ENCODE peak calls at places on chromosomes 3 and 15, in five cellular contexts. One of them, this sample, is unnamed.

GRCh38 chr3:38022301-38022700 is 7.1 kb downstream of the PLCD1 start:
- DNase-seq in K562: no peak
- DNase-seq in GM12878: no peak
- DNase-seq in GM12891: no peak
- DNase-seq in HepG2: no peak
- DNase-seq in this sample: no peak

GRCh38 chr15:83602021-83602420 is 51.9 kb upstream of the ADAMTSL3 start:
- DNase-seq in K562: no peak
- DNase-seq in HepG2: no peak
- DNase-seq in GM12878: no peak
- DNase-seq in GM12891: no peak
- DNase-seq in this sample: no peak

GRCh38 chr3:94776401-94776915 is 713.6 kb downstream of the NSUN3 start:
- DNase-seq in GM12891: no peak
- DNase-seq in GM12878: no peak
- DNase-seq in K562: no peak
- DNase-seq in HepG2: no peak
- DNase-seq in this sample: no peak

GRCh38 chr3:53724566-53724965 is 121.7 kb downstream of the CHDH start:
- DNase-seq in GM12891: no peak
- DNase-seq in HepG2: no peak
- DNase-seq in K562: no peak
- DNase-seq in GM12878: no peak
- DNase-seq in this sample: no peak

GRCh38 chr15:69089258-69089657 is 71.2 kb upstream of the GLCE start:
- DNase-seq in GM12891: no peak
- DNase-seq in GM12878: no peak
- DNase-seq in K562: no peak
- DNase-seq in HepG2: no peak
- DNase-seq in this sample: no peak

GRCh38 chr15:73751481-73751880 is 1.7 kb downstream of the INSYN1 start:
- DNase-seq in GM12891: no peak
- DNase-seq in K562: no peak
- DNase-seq in HepG2: no peak
- DNase-seq in GM12878: no peak
- DNase-seq in this sample: no peak

GRCh38 chr3:57935539-57935938 is 72.7 kb upstream of the FLNB start:
- DNase-seq in GM12878: no peak
- DNase-seq in GM12891: no peak
- DNase-seq in HepG2: no peak
- DNase-seq in K562: peak; percentile 66
- DNase-seq in this sample: no peak

GRCh38 chr3:129317876-129318275 is 39.2 kb downstream of the HMCES start:
- DNase-seq in GM12891: no peak
- DNase-seq in GM12878: no peak
- DNase-seq in HepG2: no peak
- DNase-seq in K562: no peak
- DNase-seq in this sample: no peak

GRCh38 chr3:124951511-124952390 is 17.2 kb upstream of the MUC13 start:
- DNase-seq in GM12878: no peak
- DNase-seq in GM12891: no peak
- DNase-seq in HepG2: no peak
- DNase-seq in K562: no peak
- DNase-seq in this sample: no peak

GRCh38 chr3:105883798-105884377 is 15.1 kb upstream of the CBLB start:
- DNase-seq in K562: no peak
- DNase-seq in HepG2: no peak
- DNase-seq in GM12891: no peak
- DNase-seq in GM12878: no peak
- DNase-seq in this sample: no peak

GRCh38 chr3:45711936-45712335 is 22.7 kb downstream of the SACM1L start:
- DNase-seq in HepG2: no peak
- DNase-seq in K562: no peak
- DNase-seq in GM12891: no peak
- DNase-seq in GM12878: no peak
- DNase-seq in this sample: no peak

GRCh38 chr3:116394365-116394764 is 50.9 kb downstream of the LSAMP start:
- DNase-seq in HepG2: no peak
- DNase-seq in GM12891: no peak
- DNase-seq in GM12878: no peak
- DNase-seq in K562: no peak
- DNase-seq in this sample: no peak

GRCh38 chr15:33360876-33361275 is 50.1 kb downstream of the RYR3 start:
- DNase-seq in GM12878: no peak
- DNase-seq in GM12891: no peak
- DNase-seq in K562: no peak
- DNase-seq in HepG2: no peak
- DNase-seq in this sample: no peak

GRCh38 chr3:112078125-112079083 is 7.8 kb upstream of the C3orf52 start:
- DNase-seq in GM12878: no peak
- DNase-seq in GM12891: no peak
- DNase-seq in HepG2: no peak
- DNase-seq in K562: no peak
- DNase-seq in this sample: no peak

GRCh38 chr3:194579091-194579606 is 54.1 kb downstream of the TMEM44 start:
- DNase-seq in GM12878: no peak
- DNase-seq in K562: no peak
- DNase-seq in HepG2: no peak
- DNase-seq in GM12891: no peak
- DNase-seq in this sample: no peak

GRCh38 chr3:126512026-126512425 is 5.5 kb downstream of the UROC1 start:
- DNase-seq in K562: no peak
- DNase-seq in GM12878: no peak
- DNase-seq in GM12891: no peak
- DNase-seq in HepG2: no peak
- DNase-seq in this sample: no peak

GRCh38 chr3:27326211-27326948 is 42.8 kb downstream of the NEK10 start:
- DNase-seq in HepG2: no peak
- DNase-seq in GM12878: no peak
- DNase-seq in GM12891: no peak
- DNase-seq in K562: no peak
- DNase-seq in this sample: no peak

GRCh38 chr3:187212705-187213104 is 15.4 kb downstream of the RTP1 start:
- DNase-seq in HepG2: no peak
- DNase-seq in K562: no peak
- DNase-seq in GM12878: no peak
- DNase-seq in GM12891: no peak
- DNase-seq in this sample: no peak

GRCh38 chr3:184314700-184315505 is 497 bp downstream of the EIF4G1 start:
- DNase-seq in K562: peak; percentile 70
- DNase-seq in HepG2: peak; percentile 48
- DNase-seq in GM12891: peak; percentile 67
- DNase-seq in GM12878: no peak
- DNase-seq in this sample: peak; percentile 61

GRCh38 chr15:32774022-32774421 is 56.2 kb downstream of the GREM1 start:
- DNase-seq in GM12891: no peak
- DNase-seq in GM12878: no peak
- DNase-seq in K562: no peak
- DNase-seq in HepG2: peak; percentile 38
- DNase-seq in this sample: no peak

GRCh38 chr15:74663303-74664027 is 32.4 kb downstream of the EDC3 start:
- DNase-seq in GM12891: no peak
- DNase-seq in K562: no peak
- DNase-seq in GM12878: no peak
- DNase-seq in HepG2: no peak
- DNase-seq in this sample: no peak

GRCh38 chr3:187165144-187165543 is 25.8 kb upstream of the RPL39L start:
- DNase-seq in GM12891: no peak
- DNase-seq in HepG2: peak; percentile 58
- DNase-seq in GM12878: no peak
- DNase-seq in K562: peak; percentile 53
- DNase-seq in this sample: no peak

GRCh38 chr3:167743799-167744198 is 8.3 kb downstream of the SERPINI1 start:
- DNase-seq in GM12891: no peak
- DNase-seq in HepG2: no peak
- DNase-seq in K562: no peak
- DNase-seq in GM12878: no peak
- DNase-seq in this sample: no peak

GRCh38 chr3:28069438-28069837 is 172.0 kb upstream of the CMC1 start:
- DNase-seq in GM12878: no peak
- DNase-seq in HepG2: no peak
- DNase-seq in K562: no peak
- DNase-seq in GM12891: no peak
- DNase-seq in this sample: no peak

GRCh38 chr3:95899494-95899893 is 914.9 kb upstream of the EPHA6 start:
- DNase-seq in GM12891: no peak
- DNase-seq in K562: no peak
- DNase-seq in GM12878: no peak
- DNase-seq in HepG2: no peak
- DNase-seq in this sample: no peak

GRCh38 chr15:61818801-61819200 is 241.4 kb downstream of the VPS13C start:
- DNase-seq in K562: no peak
- DNase-seq in GM12878: no peak
- DNase-seq in GM12891: no peak
- DNase-seq in HepG2: no peak
- DNase-seq in this sample: no peak

GRCh38 chr3:186209810-186210752 is 101.2 kb upstream of the ETV5 start:
- DNase-seq in K562: peak; percentile 66
- DNase-seq in HepG2: peak; percentile 84
- DNase-seq in GM12878: no peak
- DNase-seq in GM12891: peak; percentile 44
- DNase-seq in this sample: no peak

GRCh38 chr15:79539426-79539825 is 107.3 kb downstream of the MINAR1 start:
- DNase-seq in K562: no peak
- DNase-seq in GM12878: no peak
- DNase-seq in HepG2: no peak
- DNase-seq in GM12891: no peak
- DNase-seq in this sample: no peak

DNA sequence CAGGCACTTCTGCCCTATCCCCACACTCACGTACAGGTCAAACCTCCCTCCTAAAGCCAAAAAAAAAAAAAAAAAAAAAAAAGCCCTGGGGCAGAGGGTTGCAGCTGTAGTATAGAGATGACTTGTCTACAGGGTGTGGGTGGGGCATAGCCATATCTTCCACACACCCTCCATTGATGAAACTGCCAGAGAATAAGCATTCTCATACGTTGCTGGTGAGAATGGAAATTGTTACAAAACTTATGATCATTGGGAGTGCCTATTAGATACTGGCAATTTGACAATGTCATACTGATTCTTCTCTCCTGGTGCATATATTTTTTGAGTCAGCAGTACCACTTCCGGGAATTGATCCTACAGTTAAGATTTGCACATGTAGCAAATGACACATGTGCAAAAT is 11.0 kb upstream of the CTNNB1 start:
- DNase-seq in GM12891: no peak
- DNase-seq in K562: no peak
- DNase-seq in GM12878: no peak
- DNase-seq in HepG2: no peak
- DNase-seq in this sample: no peak
- TF ChIP-seq TAF1 in GM12891: no peak
- TF ChIP-seq TAF1 in K562: no peak
- TF ChIP-seq TAF1 in GM12878: no peak
- TF ChIP-seq TAF1 in HepG2: no peak
- TF ChIP-seq TAF1 in this sample: no peak

DNA sequence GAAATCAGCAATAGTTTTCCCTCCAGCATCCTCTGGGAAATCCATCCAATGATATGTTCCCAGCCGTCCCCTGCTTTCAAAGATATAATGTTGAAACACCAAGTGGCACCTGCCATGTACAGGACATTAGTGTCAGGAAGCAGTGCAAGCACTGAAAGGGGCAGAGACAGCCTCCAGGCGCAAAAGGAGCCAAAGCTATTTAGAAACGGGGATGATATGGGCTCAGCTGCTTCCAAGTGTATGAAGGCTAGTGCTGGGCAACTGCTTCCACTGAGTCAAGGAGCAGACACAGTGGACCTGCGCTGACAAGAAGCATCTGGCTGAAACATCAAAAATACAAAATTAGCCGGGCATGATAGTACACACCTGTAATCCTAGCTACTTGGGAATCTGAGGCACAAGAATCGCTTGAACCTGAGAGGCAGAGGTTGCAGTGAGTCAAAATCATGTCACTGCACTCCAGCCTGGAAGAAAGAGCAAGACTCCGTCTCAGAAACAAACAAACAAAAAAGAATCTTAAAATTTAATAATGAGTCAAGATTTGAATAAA is 119.7 kb downstream of the AQP9 start:
- DNase-seq in GM12891: no peak
- DNase-seq in GM12878: no peak
- DNase-seq in K562: no peak
- DNase-seq in HepG2: no peak
- DNase-seq in this sample: no peak
- TF ChIP-seq POLR2A in GM12891: no peak
- TF ChIP-seq POLR2A in GM12878: no peak
- TF ChIP-seq POLR2A in K562: no peak
- TF ChIP-seq POLR2A in HepG2: no peak
- TF ChIP-seq POLR2A in this sample: no peak

GRCh38 chr3:113286524-113286923 is 75.2 kb downstream of the BOC start:
- DNase-seq in GM12878: no peak
- DNase-seq in K562: no peak
- DNase-seq in GM12891: no peak
- DNase-seq in HepG2: no peak
- DNase-seq in this sample: no peak

GRCh38 chr3:113287818-113288648 is 76.7 kb downstream of the BOC start:
- DNase-seq in K562: peak; percentile 47
- DNase-seq in GM12891: no peak
- DNase-seq in HepG2: peak; percentile 43
- DNase-seq in GM12878: no peak
- DNase-seq in this sample: no peak

GRCh38 chr3:113285226-113285625 is 73.9 kb downstream of the BOC start:
- DNase-seq in GM12891: no peak
- DNase-seq in K562: no peak
- DNase-seq in GM12878: no peak
- DNase-seq in HepG2: no peak
- DNase-seq in this sample: no peak

GRCh38 chr3:113285741-113286140 is 74.4 kb downstream of the BOC start:
- DNase-seq in HepG2: no peak
- DNase-seq in GM12878: no peak
- DNase-seq in K562: no peak
- DNase-seq in GM12891: no peak
- DNase-seq in this sample: no peak

DNA sequence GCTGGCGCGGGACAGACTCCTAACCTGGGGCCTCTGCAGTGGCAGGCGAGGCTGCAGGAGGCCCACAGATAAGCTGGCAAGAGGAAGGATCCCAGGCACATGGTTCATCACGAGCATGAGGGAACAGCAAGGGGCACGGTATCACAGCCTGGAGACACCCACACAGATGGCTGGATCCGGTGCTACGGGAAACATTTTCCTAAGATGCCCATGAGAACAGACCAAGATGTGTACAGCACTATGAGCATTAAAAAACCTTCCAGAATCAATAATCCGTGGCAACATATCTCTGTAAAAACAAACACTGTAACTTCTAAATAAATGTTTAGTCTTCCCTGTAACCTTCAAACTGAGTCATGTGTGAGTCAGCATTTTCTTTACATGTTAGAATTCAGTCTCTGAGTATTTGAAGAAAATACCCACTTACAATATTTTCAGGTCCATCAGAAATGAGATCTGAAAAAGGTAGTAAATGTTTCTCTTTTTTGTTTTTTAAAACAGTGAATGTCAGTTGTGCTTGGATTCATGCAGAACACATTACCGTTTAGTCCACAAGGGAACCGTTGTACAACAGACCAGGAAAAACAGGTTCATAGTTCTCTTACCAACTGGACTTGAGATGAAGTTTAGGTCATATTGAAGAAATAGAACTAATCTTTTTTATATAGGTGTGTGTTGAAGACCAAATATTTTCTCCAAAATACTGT is 75.9 kb downstream of the BOC start:
- DNase-seq in HepG2: peak; percentile 21
- DNase-seq in K562: peak; percentile 38
- DNase-seq in GM12891: no peak
- DNase-seq in GM12878: no peak
- DNase-seq in this sample: no peak
- TF ChIP-seq TAF1 in HepG2: no peak
- TF ChIP-seq TAF1 in K562: no peak
- TF ChIP-seq TAF1 in GM12891: no peak
- TF ChIP-seq TAF1 in GM12878: no peak
- TF ChIP-seq TAF1 in this sample: no peak

GRCh38 chr15:99097441-99098410 is 7.2 kb upstream of the SYNM start:
- DNase-seq in GM12891: no peak
- DNase-seq in HepG2: no peak
- DNase-seq in K562: no peak
- DNase-seq in GM12878: no peak
- DNase-seq in this sample: no peak
- TF ChIP-seq POLR2A in GM12891: no peak
- TF ChIP-seq POLR2A in HepG2: no peak
- TF ChIP-seq POLR2A in K562: no peak
- TF ChIP-seq POLR2A in GM12878: no peak
- TF ChIP-seq POLR2A in this sample: no peak